ENCODE peak calls at places on chromosome 17, in four cellular contexts. One of them, this sample, is unnamed.

GRCh38 chr17:10019941-10020403 is 114.9 kb upstream of the RCVRN start:
- DNase-seq in substantia nigra: no peak
- DNase-seq in Calu3: no peak
- DNase-seq in uterus: no peak
- DNase-seq in this sample: no peak

GRCh38 chr17:14201595-14201994 is 35.1 kb downstream of the CDRT15 start:
- DNase-seq in substantia nigra: no peak
- DNase-seq in Calu3: no peak
- DNase-seq in uterus: no peak
- DNase-seq in this sample: no peak

GRCh38 chr17:68378202-68379149 is 78.8 kb downstream of the WIPI1 start:
- DNase-seq in substantia nigra: no peak
- DNase-seq in Calu3: peak
- DNase-seq in uterus: peak
- DNase-seq in this sample: no peak

GRCh38 chr17:67245073-67245693 is at the start of gene HELZ:
- DNase-seq in substantia nigra: peak
- DNase-seq in Calu3: peak
- DNase-seq in uterus: peak
- DNase-seq in this sample: peak

GRCh38 chr17:19248923-19249574 is 11.9 kb downstream of the EPN2 start:
- DNase-seq in substantia nigra: no peak
- DNase-seq in Calu3: peak
- DNase-seq in uterus: peak
- DNase-seq in this sample: no peak

GRCh38 chr17:81484195-81484979 is 28.2 kb downstream of the ACTG1 start:
- DNase-seq in substantia nigra: peak
- DNase-seq in Calu3: peak
- DNase-seq in uterus: peak
- DNase-seq in this sample: peak

GRCh38 chr17:75087558-75088453 is at the start of gene SLC16A5:
- DNase-seq in substantia nigra: peak
- DNase-seq in Calu3: peak
- DNase-seq in uterus: peak
- DNase-seq in this sample: no peak

GRCh38 chr17:489758-490329 is 137.2 kb upstream of the RPH3AL start:
- DNase-seq in substantia nigra: no peak
- DNase-seq in Calu3: peak
- DNase-seq in uterus: peak
- DNase-seq in this sample: no peak

GRCh38 chr17:79093270-79093669 is 18.6 kb downstream of the ENGASE start:
- DNase-seq in substantia nigra: no peak
- DNase-seq in Calu3: no peak
- DNase-seq in uterus: no peak
- DNase-seq in this sample: no peak

GRCh38 chr17:9467518-9467917 is 108.1 kb downstream of the STX8 start:
- DNase-seq in substantia nigra: no peak
- DNase-seq in Calu3: no peak
- DNase-seq in uterus: no peak
- DNase-seq in this sample: no peak

GRCh38 chr17:80468222-80468621 is 8.2 kb downstream of the NPTX1 start:
- DNase-seq in substantia nigra: no peak
- DNase-seq in Calu3: no peak
- DNase-seq in uterus: no peak
- DNase-seq in this sample: no peak

GRCh38 chr17:17131876-17132275 is 74.3 kb downstream of the PLD6 start:
- DNase-seq in substantia nigra: no peak
- DNase-seq in Calu3: no peak
- DNase-seq in uterus: no peak
- DNase-seq in this sample: no peak

GRCh38 chr17:39527220-39527813 is 66.0 kb downstream of the CDK12 start:
- DNase-seq in substantia nigra: no peak
- DNase-seq in Calu3: peak
- DNase-seq in uterus: no peak
- DNase-seq in this sample: no peak

GRCh38 chr17:596287-596686 is 118.4 kb downstream of the VPS53 start:
- DNase-seq in substantia nigra: no peak
- DNase-seq in Calu3: peak
- DNase-seq in uterus: no peak
- DNase-seq in this sample: no peak

GRCh38 chr17:78965369-78965982 is 14.2 kb downstream of the LGALS3BP start:
- DNase-seq in substantia nigra: no peak
- DNase-seq in Calu3: no peak
- DNase-seq in uterus: no peak
- DNase-seq in this sample: no peak

GRCh38 chr17:49570540-49571242 is 5.0 kb upstream of the NXPH3 start:
- DNase-seq in substantia nigra: no peak
- DNase-seq in Calu3: no peak
- DNase-seq in uterus: no peak
- DNase-seq in this sample: no peak

GRCh38 chr17:10295728-10296343 is 77.0 kb downstream of the MYH13 start:
- DNase-seq in substantia nigra: no peak
- DNase-seq in Calu3: peak
- DNase-seq in uterus: peak
- DNase-seq in this sample: peak

GRCh38 chr17:48759288-48759687 is 30.7 kb upstream of the HOXB13 start:
- DNase-seq in substantia nigra: no peak
- DNase-seq in Calu3: no peak
- DNase-seq in uterus: no peak
- DNase-seq in this sample: no peak

GRCh38 chr17:5502552-5502951 is 16.2 kb downstream of the MIS12 start:
- DNase-seq in substantia nigra: no peak
- DNase-seq in Calu3: no peak
- DNase-seq in uterus: no peak
- DNase-seq in this sample: no peak

GRCh38 chr17:15501282-15501681 is 33.9 kb upstream of the CDRT4 start:
- DNase-seq in substantia nigra: no peak
- DNase-seq in Calu3: no peak
- DNase-seq in uterus: no peak
- DNase-seq in this sample: no peak

GRCh38 chr17:31313982-31314787 is at the start of gene EVI2B:
- DNase-seq in substantia nigra: no peak
- DNase-seq in Calu3: no peak
- DNase-seq in uterus: no peak
- DNase-seq in this sample: no peak

GRCh38 chr17:16037636-16038035 is 38.0 kb downstream of the TTC19 start:
- DNase-seq in substantia nigra: no peak
- DNase-seq in Calu3: no peak
- DNase-seq in uterus: no peak
- DNase-seq in this sample: no peak

GRCh38 chr17:59779521-59779920 is 72.1 kb downstream of the VMP1 start:
- DNase-seq in substantia nigra: no peak
- DNase-seq in Calu3: no peak
- DNase-seq in uterus: no peak
- DNase-seq in this sample: no peak

GRCh38 chr17:17826340-17826708 is 10.5 kb downstream of the SREBF1 start:
- DNase-seq in substantia nigra: no peak
- DNase-seq in Calu3: no peak
- DNase-seq in uterus: no peak
- DNase-seq in this sample: no peak

GRCh38 chr17:9900744-9901143 is 4.3 kb downstream of the RCVRN start:
- DNase-seq in substantia nigra: no peak
- DNase-seq in Calu3: no peak
- DNase-seq in uterus: peak
- DNase-seq in this sample: no peak

GRCh38 chr17:2034157-2034556 is 4.2 kb downstream of the DPH1 start:
- DNase-seq in substantia nigra: no peak
- DNase-seq in Calu3: no peak
- DNase-seq in uterus: no peak
- DNase-seq in this sample: no peak